ENCODE peak calls at places on chromosomes 13 and 19, in four cellular contexts. One of them, this sample, is unnamed.

GRCh38 chr19:2905918-2906519 is 5.3 kb downstream of the ZNF57 start:
- DNase-seq in HCT116: no peak
- DNase-seq in HepG2: no peak
- DNase-seq in K562: no peak
- DNase-seq in this sample: no peak

GRCh38 chr19:31633014-31633413 is 283.8 kb upstream of the TSHZ3 start:
- DNase-seq in HepG2: no peak
- DNase-seq in HCT116: no peak
- DNase-seq in K562: no peak
- DNase-seq in this sample: no peak

GRCh38 chr19:367963-368623 is 23.5 kb upstream of the MIER2 start:
- DNase-seq in HepG2: no peak
- DNase-seq in HCT116: no peak
- DNase-seq in K562: no peak
- DNase-seq in this sample: no peak

GRCh38 chr19:42198676-42199439 is 18.6 kb downstream of the DEDD2 start:
- DNase-seq in HepG2: no peak
- DNase-seq in HCT116: no peak
- DNase-seq in K562: no peak
- DNase-seq in this sample: no peak

GRCh38 chr19:2250765-2251576 is 1.8 kb downstream of the AMH start:
- DNase-seq in K562: no peak
- DNase-seq in HepG2: no peak
- DNase-seq in HCT116: no peak
- DNase-seq in this sample: no peak

GRCh38 chr19:36139473-36140288 is at the start of gene CAPNS1:
- DNase-seq in HCT116: peak; percentile 95
- DNase-seq in HepG2: peak; percentile 88
- DNase-seq in K562: peak; percentile 95
- DNase-seq in this sample: peak; percentile 90

GRCh38 chr13:42405665-42406390 is 133.9 kb downstream of the AKAP11 start:
- DNase-seq in K562: no peak
- DNase-seq in HepG2: no peak
- DNase-seq in HCT116: no peak
- DNase-seq in this sample: no peak

GRCh38 chr13:61684976-61685682 is 269.5 kb upstream of the PCDH20 start:
- DNase-seq in HCT116: no peak
- DNase-seq in HepG2: no peak
- DNase-seq in K562: no peak
- DNase-seq in this sample: no peak

GRCh38 chr19:45413497-45413896 is 7.1 kb downstream of the POLR1G start:
- DNase-seq in HCT116: no peak
- DNase-seq in K562: no peak
- DNase-seq in HepG2: no peak
- DNase-seq in this sample: no peak

GRCh38 chr19:11373166-11373884 is 1.1 kb upstream of the SWSAP1 start:
- DNase-seq in HepG2: no peak
- DNase-seq in HCT116: no peak
- DNase-seq in K562: no peak
- DNase-seq in this sample: no peak

GRCh38 chr19:1410136-1410786 is 2.9 kb downstream of the DAZAP1 start:
- DNase-seq in HCT116: no peak
- DNase-seq in HepG2: no peak
- DNase-seq in K562: no peak
- DNase-seq in this sample: no peak

GRCh38 chr13:94617389-94618000 is 15.8 kb downstream of the GPR180 start:
- DNase-seq in K562: peak; percentile 11
- DNase-seq in HCT116: no peak
- DNase-seq in HepG2: peak; percentile 21
- DNase-seq in this sample: no peak

GRCh38 chr13:113404723-113405471 is 41.0 kb upstream of the GRTP1 start:
- DNase-seq in K562: no peak
- DNase-seq in HCT116: no peak
- DNase-seq in HepG2: no peak
- DNase-seq in this sample: no peak

GRCh38 chr13:22944378-22944777 is 236.4 kb upstream of the SGCG start:
- DNase-seq in K562: no peak
- DNase-seq in HepG2: no peak
- DNase-seq in HCT116: no peak
- DNase-seq in this sample: no peak

GRCh38 chr19:37893845-37894575 is 12.4 kb downstream of the WDR87 start:
- DNase-seq in K562: no peak
- DNase-seq in HCT116: no peak
- DNase-seq in HepG2: peak; percentile 59
- DNase-seq in this sample: no peak

GRCh38 chr13:58620171-58620570 is 988.6 kb downstream of the PCDH17 start:
- DNase-seq in HepG2: no peak
- DNase-seq in K562: no peak
- DNase-seq in HCT116: no peak
- DNase-seq in this sample: no peak

GRCh38 chr19:2424686-2425621 is 2.4 kb downstream of the TIMM13 start:
- DNase-seq in HCT116: no peak
- DNase-seq in HepG2: no peak
- DNase-seq in K562: peak; percentile 29
- DNase-seq in this sample: no peak

GRCh38 chr13:46472384-46472783 is 80.6 kb upstream of the LRCH1 start:
- DNase-seq in HCT116: no peak
- DNase-seq in K562: no peak
- DNase-seq in HepG2: no peak
- DNase-seq in this sample: no peak

DNA sequence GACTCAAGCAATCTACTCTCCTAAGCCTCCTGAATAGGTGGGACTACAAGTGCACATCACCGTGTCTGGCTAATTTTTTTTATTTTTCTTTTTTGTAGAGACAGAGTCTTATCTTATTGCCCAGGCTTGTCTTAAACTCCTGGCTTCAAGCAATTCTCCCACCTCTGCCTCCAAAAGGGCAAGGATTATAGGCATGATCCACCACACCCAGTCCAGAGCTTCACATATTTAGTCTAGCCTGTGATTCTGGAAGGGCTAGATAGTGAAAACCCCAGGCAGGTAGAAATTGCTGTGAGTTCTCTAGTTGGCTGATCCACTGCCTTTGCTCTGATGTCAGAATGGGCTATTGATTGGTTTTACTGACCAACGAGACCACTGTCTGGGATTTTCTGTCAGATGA is 854.6 kb upstream of the MIR17HG start:
- DNase-seq in HCT116: no peak
- DNase-seq in HepG2: no peak
- DNase-seq in K562: no peak
- DNase-seq in this sample: no peak
- H3K4me1 ChIP-seq in HCT116: no peaks in the 10 kb centered on the region
- H3K4me1 ChIP-seq in HepG2: no peaks in the 10 kb centered on the region
- H3K4me1 ChIP-seq in K562: no peaks in the 10 kb centered on the region
- H3K4me1 ChIP-seq in this sample: no peaks in the 10 kb centered on the region

DNA sequence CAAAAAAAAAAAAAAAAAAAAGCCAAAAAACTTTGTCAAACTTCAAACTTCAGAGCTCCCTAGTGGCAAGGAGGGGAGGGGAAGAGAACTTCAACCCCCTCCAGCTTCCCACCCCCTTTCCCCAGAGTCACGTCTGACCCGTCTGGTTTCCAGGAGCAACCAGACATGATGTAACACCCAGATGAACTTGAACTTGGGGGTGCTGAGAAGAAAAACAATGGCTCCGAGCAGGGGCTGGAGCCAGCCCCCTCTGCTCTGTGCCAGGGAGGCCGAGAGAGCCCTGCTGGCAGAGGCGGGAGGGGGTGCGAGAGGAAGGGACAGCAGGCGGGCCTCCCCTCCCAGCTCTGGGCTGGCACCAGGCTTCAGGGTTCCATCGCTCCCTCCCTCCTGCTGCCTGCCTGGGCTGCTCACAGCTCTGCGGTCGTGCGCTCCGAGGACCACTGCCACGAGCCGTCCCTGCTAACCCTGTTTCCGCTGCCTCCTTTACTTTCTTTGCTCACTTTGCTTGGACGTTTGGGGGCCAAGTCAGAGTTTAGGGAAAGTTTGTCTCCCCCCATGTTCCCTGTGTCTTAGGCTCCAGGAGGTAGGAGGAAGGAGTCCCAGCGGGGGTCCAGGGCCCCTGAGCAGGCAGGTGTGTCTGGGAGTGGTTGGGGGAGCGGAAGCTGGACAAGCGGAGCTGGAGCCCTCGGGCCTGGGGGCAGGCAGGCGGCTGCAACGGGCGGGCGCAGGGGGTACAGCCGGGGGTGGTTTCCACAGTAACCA is 11.1 kb downstream of the LYL1 start:
- DNase-seq in HCT116: no peak
- DNase-seq in HepG2: no peak
- DNase-seq in K562: no peak
- DNase-seq in this sample: no peak
- TF ChIP-seq TCF7L2 in HCT116: no peak
- TF ChIP-seq TCF7L2 in HepG2: no peak
- TF ChIP-seq TCF7L2 in K562: no peak
- TF ChIP-seq TCF7L2 in this sample: no peak

DNA sequence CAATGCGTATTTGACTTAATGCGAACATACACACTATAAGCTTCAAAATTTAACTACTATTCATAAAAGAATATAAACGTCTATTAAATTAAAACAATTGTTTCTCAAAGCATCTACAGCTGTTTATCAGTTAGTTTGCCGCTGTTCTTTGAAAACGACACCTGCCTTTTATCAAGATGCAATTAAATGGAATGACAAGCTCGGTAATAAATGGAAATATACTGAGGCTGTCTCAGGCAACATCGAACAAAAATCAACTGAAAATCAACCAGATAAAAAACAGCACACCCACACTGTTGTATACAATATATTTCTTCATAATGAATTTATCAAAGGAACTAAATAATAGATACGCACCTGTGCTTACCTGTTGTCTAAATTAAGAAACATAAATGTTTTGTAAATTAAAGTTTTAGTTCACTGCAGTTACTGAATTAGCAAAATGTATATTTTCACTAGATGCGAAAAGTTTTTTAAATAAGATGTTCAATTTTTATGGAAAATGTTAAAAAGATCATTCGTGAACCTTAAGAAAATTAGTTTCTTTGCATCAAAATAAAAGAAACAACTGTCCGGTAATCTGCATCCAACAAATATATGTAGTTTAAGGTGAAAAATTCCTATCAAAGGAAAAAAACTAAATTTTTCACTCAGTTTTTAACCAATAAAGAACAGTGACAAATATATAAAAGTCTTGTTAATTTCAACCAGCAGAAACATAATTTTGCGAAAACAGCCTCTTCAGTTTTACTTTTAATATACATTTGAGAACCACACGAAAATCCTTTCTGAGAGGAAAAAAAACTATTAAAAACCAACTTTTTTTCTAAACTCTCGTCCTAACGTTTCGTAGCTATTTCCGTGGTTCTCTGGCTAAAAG is 64.3 kb downstream of the KCNRG start:
- DNase-seq in K562: no peak
- DNase-seq in HCT116: no peak
- DNase-seq in HepG2: no peak
- DNase-seq in this sample: no peak
- H3K4me1 ChIP-seq in K562: no peaks in the 10 kb centered on the region
- H3K4me1 ChIP-seq in HCT116: peaks cover 24% of the 10 kb centered on the region
- H3K4me1 ChIP-seq in HepG2: peaks cover 53% of the 10 kb centered on the region
- H3K4me1 ChIP-seq in this sample: peaks cover 26% of the 10 kb centered on the region

DNA sequence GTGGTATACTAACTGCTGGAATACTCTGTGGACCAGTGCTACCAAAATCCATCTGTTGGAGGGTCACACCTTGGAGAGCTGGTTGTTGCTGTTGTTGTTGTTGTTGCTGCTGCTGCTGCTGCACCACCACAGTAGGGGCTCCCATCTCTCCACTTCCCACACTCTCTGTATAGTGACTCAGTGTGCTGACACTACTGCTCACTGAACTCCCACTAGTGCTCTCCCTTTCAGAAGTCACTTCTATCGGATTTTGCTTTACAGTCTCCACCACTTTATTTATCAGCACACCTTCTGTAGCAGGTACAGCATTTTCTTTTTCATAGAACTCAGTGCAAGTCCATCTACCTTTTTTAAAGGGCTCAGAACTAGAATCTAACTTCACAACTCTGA is 1.7 kb downstream of the TSC22D1 start:
- DNase-seq in K562: no peak
- DNase-seq in HCT116: no peak
- DNase-seq in HepG2: no peak
- DNase-seq in this sample: no peak
- TF ChIP-seq TCF7L2 in K562: no peak
- TF ChIP-seq TCF7L2 in HCT116: no peak
- TF ChIP-seq TCF7L2 in HepG2: no peak
- TF ChIP-seq TCF7L2 in this sample: no peak

GRCh38 chr19:10293637-10294367 is 4.0 kb downstream of the ICAM5 start:
- DNase-seq in K562: no peak
- DNase-seq in HepG2: no peak
- DNase-seq in HCT116: no peak
- DNase-seq in this sample: no peak
- H3K4me1 ChIP-seq in K562: peaks cover 76% of the 10 kb centered on the region
- H3K4me1 ChIP-seq in HepG2: peaks cover 49% of the 10 kb centered on the region
- H3K4me1 ChIP-seq in HCT116: peaks cover 9% of the 10 kb centered on the region
- H3K4me1 ChIP-seq in this sample: no peaks in the 10 kb centered on the region

GRCh38 chr19:48613024-48613851 is 1.6 kb downstream of the FAM83E start:
- DNase-seq in K562: no peak
- DNase-seq in HCT116: no peak
- DNase-seq in HepG2: no peak
- DNase-seq in this sample: no peak
- TF ChIP-seq TCF7L2 in K562: no peak
- TF ChIP-seq TCF7L2 in HCT116: no peak
- TF ChIP-seq TCF7L2 in HepG2: no peak
- TF ChIP-seq TCF7L2 in this sample: no peak

GRCh38 chr13:48990900-48991299 is 15.2 kb downstream of the FNDC3A start:
- DNase-seq in HCT116: no peak
- DNase-seq in K562: no peak
- DNase-seq in HepG2: no peak
- DNase-seq in this sample: no peak

GRCh38 chr13:48998893-48999292 is 23.2 kb downstream of the FNDC3A start:
- DNase-seq in HCT116: no peak
- DNase-seq in HepG2: no peak
- DNase-seq in K562: no peak
- DNase-seq in this sample: no peak

GRCh38 chr13:49000247-49000646 is 24.5 kb downstream of the FNDC3A start:
- DNase-seq in HepG2: no peak
- DNase-seq in K562: no peak
- DNase-seq in HCT116: no peak
- DNase-seq in this sample: no peak

GRCh38 chr13:48993150-48993549 is 17.4 kb downstream of the FNDC3A start:
- DNase-seq in HCT116: no peak
- DNase-seq in HepG2: no peak
- DNase-seq in K562: no peak
- DNase-seq in this sample: no peak

GRCh38 chr13:48994731-48995130 is 19.0 kb downstream of the FNDC3A start:
- DNase-seq in HepG2: peak; percentile 4
- DNase-seq in HCT116: no peak
- DNase-seq in K562: no peak
- DNase-seq in this sample: no peak
- H3K4me1 ChIP-seq in HepG2: peaks cover 17% of the 10 kb centered on the region
- H3K4me1 ChIP-seq in HCT116: no peaks in the 10 kb centered on the region
- H3K4me1 ChIP-seq in K562: no peaks in the 10 kb centered on the region
- H3K4me1 ChIP-seq in this sample: no peaks in the 10 kb centered on the region

GRCh38 chr13:75251188-75251587 is 230.8 kb downstream of the TBC1D4 start:
- DNase-seq in K562: no peak
- DNase-seq in HCT116: no peak
- DNase-seq in HepG2: no peak
- DNase-seq in this sample: no peak

GRCh38 chr13:75255653-75256052 is 226.3 kb downstream of the TBC1D4 start:
- DNase-seq in HepG2: no peak
- DNase-seq in K562: no peak
- DNase-seq in HCT116: no peak
- DNase-seq in this sample: no peak

GRCh38 chr13:75255159-75255558 is 226.8 kb downstream of the TBC1D4 start:
- DNase-seq in HepG2: no peak
- DNase-seq in HCT116: no peak
- DNase-seq in K562: no peak
- DNase-seq in this sample: no peak

GRCh38 chr13:75250526-75251183 is 231.3 kb downstream of the TBC1D4 start:
- DNase-seq in HCT116: no peak
- DNase-seq in HepG2: no peak
- DNase-seq in K562: no peak
- DNase-seq in this sample: no peak
- TF ChIP-seq TCF7L2 in HCT116: no peak
- TF ChIP-seq TCF7L2 in HepG2: no peak
- TF ChIP-seq TCF7L2 in K562: no peak
- TF ChIP-seq TCF7L2 in this sample: no peak